ENCODE peak calls at places on chromosomes 5 and 9, in eight cellular contexts. H is fibroblast of mammary gland; O is activated effector memory CD4-positive, alpha-beta T cell treated with anti-CD3 and anti-CD28 coated beads, Interleukin-2, amount 50 U/mL, for 16 hours; P is hypothalamus; L is posterior cingulate gyrus; E is activated T-cell treated with anti-CD3 and anti-CD28 coated beads for 1 hour; J is activated naive CD4-positive, alpha-beta T cell; B is osteocyte. Y is an unnamed sample.

GRCh38 chr5:139501376-139501775 is 18.8 kb upstream of the STING1 start:
- DNase-seq in E (no peak), O (no peak), B (no peak), L (no peak), H (no peak), J (no peak), P (no peak), Y (no peak)

GRCh38 chr5:154709368-154710305 is 45.5 kb upstream of the LARP1 start:
- DNase-seq in J (no peak), H (no peak), P (no peak), O (no peak), E (no peak), L (no peak), B (no peak), Y (no peak)

GRCh38 chr5:104533498-104533897 is 970.9 kb upstream of the NUDT12 start:
- DNase-seq in H (no peak), L (no peak), O (no peak), P (no peak), J (no peak), B (no peak), E (no peak), Y (no peak)

GRCh38 chr5:116455061-116455460 is 119.6 kb downstream of the SEMA6A start:
- DNase-seq in L (no peak), P (no peak), E (no peak), O (no peak), B (no peak), H (peak), J (no peak), Y (no peak)

GRCh38 chr5:72347801-72348305 is 27.7 kb downstream of the PTCD2 start:
- DNase-seq in B (no peak), H (peak), P (no peak), O (no peak), J (no peak), L (no peak), E (no peak), Y (no peak)

GRCh38 chr9:128706671-128707381 is 4.5 kb downstream of the PKN3 start:
- DNase-seq in L (peak), P (no peak), J (no peak), O (no peak), B (no peak), H (no peak), E (no peak), Y (no peak)

GRCh38 chr5:27875148-27875547 is 836.8 kb upstream of the CDH9 start:
- DNase-seq in P (no peak), O (no peak), E (no peak), B (no peak), J (no peak), H (no peak), L (no peak), Y (no peak)

GRCh38 chr9:911003-911402 is 65.5 kb upstream of the DMRT3 start:
- DNase-seq in E (no peak), L (no peak), B (no peak), O (no peak), J (no peak), H (no peak), P (no peak), Y (no peak)

GRCh38 chr5:135246923-135247795 is 151.9 kb downstream of the MACROH2A1 start:
- DNase-seq in E (no peak), H (peak), P (no peak), L (peak), J (no peak), O (peak), B (peak), Y (no peak)

GRCh38 chr9:109914280-109915027 is 134.5 kb downstream of the PALM2AKAP2 start:
- DNase-seq in J (no peak), L (no peak), O (no peak), P (no peak), H (peak), B (no peak), E (no peak), Y (no peak)

GRCh38 chr5:171874210-171874609 is 88.6 kb downstream of the SMIM23 start:
- DNase-seq in B (no peak), J (no peak), P (no peak), E (no peak), H (peak), L (no peak), O (no peak), Y (no peak)

GRCh38 chr9:78127271-78128225 is 95.9 kb upstream of the GNAQ start:
- DNase-seq in H (no peak), E (no peak), J (no peak), B (no peak), L (peak), O (no peak), P (peak), Y (peak)

GRCh38 chr5:116492016-116492623 is 82.5 kb downstream of the SEMA6A start:
- DNase-seq in H (peak), O (no peak), J (no peak), P (no peak), L (no peak), B (no peak), E (no peak), Y (no peak)

GRCh38 chr9:5622019-5622418 is 6.9 kb upstream of the RIC1 start:
- DNase-seq in E (no peak), O (no peak), J (no peak), L (no peak), H (peak), P (no peak), B (no peak), Y (no peak)

GRCh38 chr9:87884578-87885459 is 2.1 kb downstream of the SPATA31E1 start:
- DNase-seq in J (no peak), O (no peak), B (no peak), E (no peak), P (no peak), L (peak), H (no peak), Y (no peak)

GRCh38 chr5:72183231-72183630 is 76.0 kb downstream of the MAP1B start:
- DNase-seq in O (no peak), L (no peak), P (no peak), J (no peak), E (no peak), H (no peak), B (no peak), Y (no peak)

GRCh38 chr5:131475416-131476045 is 159.5 kb downstream of the RAPGEF6 start:
- DNase-seq in E (no peak), O (no peak), L (no peak), B (no peak), J (no peak), P (no peak), H (no peak), Y (no peak)

GRCh38 chr5:132294728-132295504 is 722 bp downstream of the SLC22A4 start:
- DNase-seq in J (no peak), H (peak), O (peak), E (peak), L (no peak), B (peak), P (no peak), Y (no peak)

GRCh38 chr9:33155393-33155792 is 11.7 kb downstream of the B4GALT1 start:
- DNase-seq in O (no peak), L (no peak), P (no peak), J (no peak), H (no peak), E (no peak), B (no peak), Y (no peak)

GRCh38 chr5:126857472-126858410 is 80.8 kb downstream of the LMNB1 start:
- DNase-seq in B (no peak), E (no peak), J (no peak), O (no peak), H (peak), L (peak), P (no peak), Y (no peak)

GRCh38 chr9:35164711-35165110 is 2.9 kb downstream of the UNC13B start:
- DNase-seq in B (no peak), H (peak), E (no peak), L (no peak), P (no peak), O (no peak), J (no peak), Y (no peak)

GRCh38 chr5:157265714-157266285 is at the start of gene CYFIP2:
- DNase-seq in B (no peak), O (peak), P (peak), J (peak), E (peak), H (no peak), L (peak), Y (no peak)

GRCh38 chr9:133917407-133917806 is 74.7 kb downstream of the VAV2 start:
- DNase-seq in L (no peak), H (no peak), E (no peak), B (no peak), O (no peak), P (no peak), J (no peak), Y (peak)

GRCh38 chr5:112697301-112697700 is 40.4 kb upstream of the APC start:
- DNase-seq in O (no peak), H (no peak), B (no peak), E (no peak), J (no peak), L (no peak), P (no peak), Y (no peak)

GRCh38 chr5:139413963-139414362 is 10.1 kb upstream of the SPATA24 start:
- DNase-seq in J (no peak), E (no peak), H (no peak), L (no peak), O (peak), B (no peak), P (no peak), Y (no peak)

GRCh38 chr5:126544087-126544740 is 50.8 kb downstream of the ALDH7A1 start:
- DNase-seq in L (no peak), P (no peak), J (no peak), H (peak), E (no peak), O (peak), B (no peak), Y (no peak)

GRCh38 chr5:121199238-121199999 is 652.3 kb upstream of the FTMT start:
- DNase-seq in J (no peak), E (no peak), H (peak), P (no peak), O (no peak), L (peak), B (no peak), Y (no peak)

GRCh38 chr9:31608413-31608812 is 776.0 kb upstream of the ACO1 start:
- DNase-seq in P (no peak), E (no peak), O (no peak), J (no peak), L (no peak), H (peak), B (no peak), Y (no peak)

GRCh38 chr5:124355928-124356327 is 390.5 kb downstream of the ZNF608 start:
- DNase-seq in P (no peak), L (no peak), B (no peak), O (no peak), H (no peak), J (no peak), E (no peak), Y (no peak)

GRCh38 chr5:173172166-173172565 is 27.8 kb downstream of the BNIP1 start:
- DNase-seq in J (no peak), H (no peak), L (no peak), B (no peak), O (no peak), E (no peak), P (no peak), Y (no peak)

GRCh38 chr5:172093965-172094364 is 87.5 kb upstream of the FBXW11 start:
- DNase-seq in L (no peak), J (no peak), H (no peak), E (no peak), P (no peak), B (no peak), O (no peak), Y (no peak)

GRCh38 chr5:64201986-64202385 is 36.3 kb downstream of the RNF180 start:
- DNase-seq in B (no peak), J (no peak), E (no peak), L (no peak), P (no peak), O (no peak), H (no peak), Y (no peak)

GRCh38 chr9:91245432-91246313 is 116.0 kb downstream of the AUH start:
- DNase-seq in H (peak), J (no peak), P (no peak), L (no peak), E (no peak), O (no peak), B (no peak), Y (no peak)

GRCh38 chr9:124220551-124221451 is 36.9 kb upstream of the NEK6 start:
- DNase-seq in E (no peak), B (no peak), L (peak), P (no peak), H (peak), J (no peak), O (peak), Y (no peak)

GRCh38 chr5:43386960-43387362 is 25.2 kb downstream of the CCL28 start:
- DNase-seq in E (no peak), P (no peak), H (peak), B (no peak), L (no peak), O (no peak), J (no peak), Y (no peak)

GRCh38 chr9:134606951-134607733 is 34.5 kb upstream of the COL5A1 start:
- DNase-seq in B (peak), O (peak), L (peak), J (no peak), H (peak), P (no peak), E (no peak), Y (no peak)

GRCh38 chr5:30926181-30926580 is 267.3 kb upstream of the CDH6 start:
- DNase-seq in L (no peak), H (no peak), J (no peak), E (no peak), O (no peak), P (no peak), B (no peak), Y (no peak)

GRCh38 chr5:153863941-153864340 is 174.8 kb downstream of the FAM114A2 start:
- DNase-seq in B (no peak), P (no peak), E (no peak), H (no peak), L (no peak), J (no peak), O (no peak), Y (no peak)

GRCh38 chr5:62681117-62681850 is 102.7 kb downstream of the LRRC70 start:
- DNase-seq in O (no peak), L (no peak), P (no peak), E (no peak), H (no peak), J (no peak), B (no peak), Y (no peak)